ENCODE peak calls at places on chromosomes 16 and 17, in eight cellular contexts. N is OCI-LY7, D is coronary artery, T is endodermal cell, X is AG04450, A is HCT116, B is PC-9, G is breast epithelium. U is an unnamed sample.

GRCh38 chr17:4998666-4999428 is 1.1 kb downstream of the KIF1C start:
- DNase-seq in A (no peak), N (peak; percentile 34), G (peak; percentile 27), T (peak; percentile 71), D (peak; percentile 72), X (no peak), B (no peak), U (no peak)

GRCh38 chr17:47413872-47414271 is 90.1 kb downstream of the EFCAB13 start:
- DNase-seq in X (no peak), T (no peak), N (no peak), D (no peak), G (no peak), A (no peak), B (no peak), U (no peak)

GRCh38 chr16:7997966-7998365 is 592.3 kb downstream of the TMEM114 start:
- DNase-seq in N (no peak), X (no peak), A (no peak), G (no peak), D (no peak), B (no peak), T (no peak), U (no peak)

GRCh38 chr17:62351176-62351575 is 29.2 kb upstream of the EFCAB3 start:
- DNase-seq in T (no peak), N (no peak), G (no peak), D (no peak), B (no peak), A (no peak), X (no peak), U (no peak)

GRCh38 chr17:66177048-66177447 is 14.9 kb downstream of the CEP112 start:
- DNase-seq in N (no peak), B (no peak), D (no peak), X (no peak), G (no peak), A (no peak), T (no peak), U (no peak)

GRCh38 chr17:51640108-51640622 is 379.8 kb downstream of the UTP18 start:
- DNase-seq in G (no peak), D (no peak), A (peak; percentile 22), X (no peak), T (peak; percentile 93), N (peak; percentile 25), B (peak; percentile 50), U (no peak)

GRCh38 chr17:12712941-12713340 is 47.3 kb downstream of the MYOCD start:
- DNase-seq in T (no peak), X (no peak), N (no peak), A (no peak), B (no peak), D (no peak), G (no peak), U (no peak)

GRCh38 chr17:61015966-61016365 is 338.3 kb downstream of the BCAS3 start:
- DNase-seq in D (no peak), X (no peak), B (no peak), N (no peak), G (no peak), T (no peak), A (no peak), U (peak; percentile 57)

GRCh38 chr17:28912281-28912937 is 9.5 kb upstream of the DHRS13 start:
- DNase-seq in X (no peak), D (no peak), N (no peak), B (no peak), G (no peak), A (no peak), T (peak; percentile 74), U (no peak)

GRCh38 chr16:17362946-17363345 is 107.8 kb downstream of the XYLT1 start:
- DNase-seq in D (no peak), G (no peak), A (no peak), X (no peak), N (no peak), B (no peak), T (no peak), U (no peak)

GRCh38 chr16:11377156-11377555 is 31.9 kb downstream of the RMI2 start:
- DNase-seq in D (no peak), T (no peak), N (no peak), A (no peak), B (no peak), X (no peak), G (no peak), U (no peak)

GRCh38 chr17:19332371-19333131 is 30.0 kb downstream of the B9D1 start:
- DNase-seq in B (no peak), T (no peak), D (no peak), G (no peak), N (no peak), X (no peak), A (no peak), U (no peak)

GRCh38 chr17:58283674-58284612 is 3.2 kb upstream of the MPO start:
- DNase-seq in X (no peak), B (no peak), D (no peak), A (no peak), G (peak; percentile 7), T (no peak), N (no peak), U (no peak)

GRCh38 chr16:29729116-29729521 is 16.7 kb downstream of the C16orf54 start:
- DNase-seq in N (peak; percentile 45), X (peak; percentile 4), T (peak; percentile 70), A (peak; percentile 57), G (no peak), D (no peak), B (peak; percentile 53), U (peak; percentile 41)

GRCh38 chr17:77735341-77736206 is 222.9 kb upstream of the TNRC6C start:
- DNase-seq in B (no peak), N (no peak), D (peak; percentile 86), A (no peak), T (peak; percentile 83), G (peak; percentile 55), X (no peak), U (no peak)

GRCh38 chr17:77738666-77739531 is 219.6 kb upstream of the TNRC6C start:
- DNase-seq in B (no peak), T (peak; percentile 35), G (peak; percentile 78), X (no peak), D (peak; percentile 83), N (no peak), A (no peak), U (no peak)

GRCh38 chr17:77736207-77736600 is 222.3 kb upstream of the TNRC6C start:
- DNase-seq in B (no peak), X (no peak), A (no peak), G (peak; percentile 24), D (peak; percentile 67), T (peak; percentile 71), N (no peak), U (no peak)

GRCh38 chr17:77736721-77737120 is 221.8 kb upstream of the TNRC6C start:
- DNase-seq in G (peak; percentile 12), T (peak; percentile 48), A (no peak), D (peak; percentile 64), N (no peak), B (no peak), X (no peak), U (no peak)

GRCh38 chr17:77737442-77738265 is 220.8 kb upstream of the TNRC6C start:
- DNase-seq in B (no peak), N (no peak), G (peak; percentile 16), D (peak; percentile 62), T (peak; percentile 29), A (no peak), X (no peak), U (no peak)
- H3K27ac ChIP-seq in B (no peak overlapping the region), N (no peak overlapping the region), G (peak overlapping the region; percentile 78), D (peak overlapping the region; percentile 86), T (no peak overlapping the region), A (no peak overlapping the region), X (no peak overlapping the region), U (no peak overlapping the region)

GRCh38 chr16:84606081-84606875 is 11.6 kb downstream of the COTL1 start:
- DNase-seq in N (no peak), B (no peak), T (no peak), A (no peak), D (no peak), X (no peak), G (no peak), U (no peak)

GRCh38 chr16:84600343-84601229 is 17.3 kb downstream of the COTL1 start:
- DNase-seq in X (no peak), G (no peak), B (no peak), D (no peak), N (peak; percentile 87), T (no peak), A (no peak), U (peak; percentile 45)

GRCh38 chr16:84604477-84605013 is 13.3 kb downstream of the COTL1 start:
- DNase-seq in T (no peak), D (no peak), G (no peak), X (no peak), B (no peak), A (no peak), N (no peak), U (no peak)

GRCh38 chr16:84605339-84605848 is 12.5 kb downstream of the COTL1 start:
- DNase-seq in D (no peak), A (no peak), N (no peak), B (no peak), T (no peak), G (no peak), X (no peak), U (no peak)

DNA sequence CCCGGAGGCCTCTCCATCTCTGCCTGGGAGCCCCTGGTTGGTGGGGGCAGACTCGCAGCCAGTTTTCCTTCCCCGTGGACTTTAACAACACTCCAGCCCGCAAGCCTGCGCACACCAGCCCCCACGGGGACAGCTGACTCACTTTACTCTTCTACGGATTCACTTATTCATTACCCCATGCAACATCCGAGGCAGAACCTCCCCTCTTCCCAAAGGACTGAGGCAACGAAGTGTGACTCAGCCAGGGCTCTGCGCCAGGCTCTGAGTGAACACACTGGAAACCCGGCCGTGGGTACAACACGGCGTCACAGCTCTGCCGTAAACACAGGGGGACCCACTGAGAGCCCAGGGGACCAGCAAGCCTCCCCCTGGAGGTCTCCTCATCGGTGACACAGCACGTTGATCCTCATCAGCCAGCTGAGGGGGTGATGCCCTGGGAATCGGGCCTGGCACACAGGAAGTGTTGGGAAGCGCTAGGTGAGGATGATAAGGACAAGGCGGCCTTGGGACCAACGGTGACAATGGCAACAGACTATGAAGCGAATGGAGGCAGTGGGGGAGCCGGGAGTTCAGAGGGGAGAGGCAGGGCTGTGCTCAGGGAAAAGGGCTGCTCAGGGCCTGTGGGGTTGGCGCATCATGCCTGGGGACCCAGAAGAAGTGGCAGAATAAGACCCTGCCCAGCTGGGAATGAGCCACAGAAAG is 14.6 kb downstream of the COTL1 start:
- DNase-seq in A (peak; percentile 55), T (no peak), D (peak; percentile 92), N (no peak), X (peak; percentile 89), B (no peak), G (no peak), U (peak; percentile 98)
- H3K4me3 ChIP-seq in A (peak overlapping the region; percentile 19), T (no peak overlapping the region), D (peak overlapping the region; percentile 54), N (no peak overlapping the region), X (peak overlapping the region; percentile 34), B (no peak overlapping the region), G (peak overlapping the region; percentile 39), U (no peak overlapping the region)

GRCh38 chr17:81245024-81245664 is 6.0 kb downstream of the NDUFAF8 start:
- DNase-seq in G (no peak), X (no peak), D (no peak), A (no peak), B (no peak), N (peak; percentile 33), T (no peak), U (peak; percentile 44)
- H3K27ac ChIP-seq in G (no peak overlapping the region), X (peak overlapping the region; percentile 21), D (no peak overlapping the region), A (no peak overlapping the region), B (no peak overlapping the region), N (peak overlapping the region; percentile 23), T (no peak overlapping the region), U (no peak overlapping the region)

DNA sequence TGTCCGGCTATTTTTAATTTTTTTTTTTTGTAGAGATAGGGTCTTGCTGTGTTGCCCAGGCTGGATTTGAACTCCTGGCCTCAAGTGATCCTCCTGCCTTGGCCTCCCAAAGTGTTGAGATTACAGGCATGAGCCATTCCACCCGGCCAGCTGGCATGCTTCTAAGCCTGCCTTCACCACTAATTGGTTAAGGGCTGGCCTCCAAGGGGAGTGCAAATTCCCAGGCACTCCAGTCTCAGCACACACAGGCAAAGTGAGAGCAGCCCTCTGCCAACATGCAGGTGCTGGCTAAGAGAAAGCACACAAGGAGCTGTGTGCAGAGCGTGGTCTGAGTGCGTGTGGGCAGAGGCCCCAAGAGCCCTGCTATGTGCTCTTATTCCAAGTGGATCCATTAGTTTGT is 149.8 kb upstream of the HS3ST2 start:
- DNase-seq in B (no peak), D (peak; percentile 66), N (no peak), G (no peak), T (peak; percentile 42), A (no peak), X (no peak), U (no peak)
- H3K4me3 ChIP-seq in B (no peak overlapping the region), D (no peak overlapping the region), N (no peak overlapping the region), G (no peak overlapping the region), T (no peak overlapping the region), A (no peak overlapping the region), X (no peak overlapping the region), U (no peak overlapping the region)